ENCODE peak calls at places on chromosome 7, in seven cellular contexts. Z is psoas muscle, I is thoracic aorta, Q is HCT116, F is IMR-90, G is cardiac muscle cell, M is tibial artery. E is an unnamed sample. For H3K36me3, the result is how much of the 10 kb centered on the place peaks cover.

GRCh38 chr7:158664406-158664805 is 40.2 kb downstream of the NCAPG2 start:
- DNase-seq in Q (no peak), F (no peak), M (no peak), G (no peak), I (no peak), Z (no peak), E (no peak)

GRCh38 chr7:155280446-155281410 is 16.9 kb upstream of the INSIG1 start:
- DNase-seq in G (no peak), F (no peak), M (no peak), Q (no peak), Z (no peak), I (no peak), E (no peak)

GRCh38 chr7:141246426-141246825 is 172.6 kb downstream of the TMEM178B start:
- DNase-seq in M (no peak), I (no peak), G (no peak), Z (no peak), Q (no peak), F (no peak), E (no peak)

GRCh38 chr7:426510-426909 is 93.1 kb downstream of the PDGFA start:
- DNase-seq in G (no peak), F (no peak), M (no peak), Z (no peak), I (no peak), Q (no peak), E (no peak)

GRCh38 chr7:23474829-23475578 is 4.7 kb upstream of the IGF2BP3 start:
- DNase-seq in F (no peak), M (no peak), Z (no peak), Q (no peak), I (no peak), G (no peak), E (no peak)

GRCh38 chr7:111274882-111275281 is 184.0 kb downstream of the LRRN3 start:
- DNase-seq in M (no peak), Z (no peak), F (peak), G (peak), I (no peak), Q (no peak), E (no peak)

GRCh38 chr7:66871076-66871475 is 49.9 kb upstream of the TMEM248 start:
- DNase-seq in Z (no peak), Q (no peak), I (no peak), F (no peak), G (no peak), M (no peak), E (no peak)

GRCh38 chr7:154578351-154578750 is 424.6 kb downstream of the PAXIP1 start:
- DNase-seq in M (no peak), Z (no peak), G (no peak), F (no peak), Q (no peak), I (no peak), E (no peak)

GRCh38 chr7:107390921-107391320 is 78.9 kb upstream of the GPR22 start:
- DNase-seq in G (no peak), Q (no peak), F (no peak), M (no peak), Z (no peak), I (no peak), E (no peak)

GRCh38 chr7:99399597-99399996 is 8.8 kb downstream of the PDAP1 start:
- DNase-seq in I (no peak), Z (no peak), M (no peak), Q (no peak), G (no peak), F (no peak), E (no peak)

GRCh38 chr7:25940086-25940906 is 211.7 kb upstream of the NFE2L3 start:
- DNase-seq in I (no peak), M (no peak), G (no peak), Q (no peak), F (no peak), Z (no peak), E (no peak)

GRCh38 chr7:522071-522937 is 2.7 kb upstream of the PDGFA start:
- DNase-seq in F (peak), Q (no peak), I (no peak), Z (no peak), G (peak), M (peak), E (peak)

GRCh38 chr7:148060724-148061123 is 529.8 kb upstream of the C7orf33 start:
- DNase-seq in F (no peak), Z (no peak), I (no peak), M (no peak), G (no peak), Q (no peak), E (no peak)

GRCh38 chr7:151351967-151352366 is 10.4 kb downstream of the NUB1 start:
- DNase-seq in I (no peak), F (no peak), G (no peak), Q (no peak), Z (no peak), M (no peak), E (no peak)

GRCh38 chr7:88928266-88928665 is 132.7 kb upstream of the TEX47 start:
- DNase-seq in I (no peak), G (peak), M (no peak), Q (no peak), Z (no peak), F (no peak), E (no peak)

GRCh38 chr7:7630626-7631329 is 9.8 kb upstream of the UMAD1 start:
- DNase-seq in Q (no peak), I (no peak), M (no peak), Z (no peak), G (no peak), F (no peak), E (no peak)

GRCh38 chr7:107318523-107319160 is 149.8 kb downstream of the HBP1 start:
- DNase-seq in F (peak), I (no peak), Q (no peak), G (no peak), Z (no peak), M (no peak), E (no peak)

GRCh38 chr7:24401628-24402593 is 117.9 kb downstream of the NPY start:
- DNase-seq in Z (no peak), M (no peak), F (peak), I (no peak), G (peak), Q (peak), E (no peak)

GRCh38 chr7:30893357-30893756 is 18.3 kb upstream of the AQP1 start:
- DNase-seq in I (no peak), G (no peak), M (peak), F (peak), Q (no peak), Z (no peak), E (no peak)

GRCh38 chr7:109806548-109806947 is 1236.9 kb downstream of the DNAJB9 start:
- DNase-seq in M (no peak), Q (no peak), I (no peak), F (no peak), G (no peak), Z (no peak), E (no peak)

DNA sequence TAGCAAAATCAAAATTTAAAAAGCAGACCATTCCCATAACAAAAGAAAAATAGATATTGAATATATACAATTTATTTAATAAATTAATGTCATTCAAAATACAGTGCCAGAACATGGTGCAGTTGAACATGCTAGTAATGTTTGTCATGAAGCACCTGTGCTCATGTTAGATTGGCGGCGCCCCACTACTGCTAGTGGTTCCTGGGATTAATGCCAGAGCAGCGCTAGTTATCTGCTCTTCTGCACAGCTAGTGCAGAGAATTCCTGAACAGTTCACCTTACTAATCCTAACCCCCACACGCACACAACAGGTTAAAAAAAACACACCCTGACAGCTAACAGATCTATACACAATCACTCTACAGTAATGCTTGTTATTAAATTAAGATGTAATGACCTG is 23.4 kb downstream of the KBTBD2 start:
- DNase-seq in G (no peak), M (no peak), I (no peak), F (no peak), Q (no peak), Z (no peak), E (no peak)
- H3K4me3 ChIP-seq in G (no peak), M (no peak), I (no peak), F (no peak), Q (no peak), Z (no peak), E (no peak)

GRCh38 chr7:135844903-135845302 is 96.3 kb upstream of the FAM180A start:
- DNase-seq in Z (no peak), F (no peak), I (no peak), Q (no peak), M (no peak), G (no peak), E (no peak)
- H3K36me3 ChIP-seq in Z (under half), F (under half), I (under half), Q (under half), M (under half), G (under half), E (under half)

GRCh38 chr7:44845476-44845875 is 2.4 kb downstream of the H2AZ2 start:
- DNase-seq in I (no peak), F (no peak), M (no peak), G (no peak), Z (no peak), Q (no peak), E (no peak)
- H3K4me3 ChIP-seq in I (peak), F (no peak), M (no peak), G (no peak), Z (peak), Q (no peak), E (no peak)

GRCh38 chr7:44076101-44076895 is 6.0 kb downstream of the POLM start:
- DNase-seq in G (no peak), Z (no peak), F (no peak), M (no peak), Q (no peak), I (no peak), E (no peak)
- H3K36me3 ChIP-seq in G (under half), Z (half or more), F (half or more), M (half or more), Q (under half), I (under half), E (half or more)

GRCh38 chr7:100407285-100408180 is 21.0 kb downstream of the ZCWPW1 start:
- DNase-seq in F (peak), Z (no peak), G (peak), I (no peak), Q (peak), M (peak), E (no peak)

GRCh38 chr7:100413286-100413685 is 15.2 kb downstream of the ZCWPW1 start:
- DNase-seq in F (no peak), Q (no peak), Z (no peak), G (no peak), M (no peak), I (no peak), E (no peak)

GRCh38 chr7:100413889-100414288 is 14.6 kb downstream of the ZCWPW1 start:
- DNase-seq in I (no peak), Z (no peak), M (no peak), F (no peak), Q (no peak), G (no peak), E (no peak)

GRCh38 chr7:100406767-100407166 is 21.7 kb downstream of the ZCWPW1 start:
- DNase-seq in F (peak), M (no peak), I (no peak), Q (no peak), Z (no peak), G (no peak), E (no peak)

DNA sequence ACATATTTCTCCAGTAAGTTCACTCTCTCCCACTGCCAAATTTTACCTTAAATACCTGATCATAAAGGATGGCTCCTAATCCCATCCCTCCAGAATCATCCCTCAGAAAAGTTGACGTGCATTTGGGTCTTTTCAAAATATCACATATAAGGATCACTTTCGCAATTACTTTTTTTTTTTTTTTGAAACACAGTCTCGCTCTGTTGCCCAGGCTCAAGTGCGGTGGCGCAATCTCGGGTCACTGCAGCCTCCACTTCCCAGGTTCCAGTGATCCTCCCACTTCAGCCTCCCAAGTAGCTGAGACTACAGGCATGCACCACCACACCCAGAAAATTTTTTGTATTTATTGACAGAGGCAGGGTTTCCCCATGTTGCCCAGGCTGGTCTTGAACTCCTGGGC is 17.4 kb downstream of the ZCWPW1 start:
- DNase-seq in I (no peak), F (no peak), Q (no peak), M (no peak), G (no peak), Z (no peak), E (no peak)
- H3K4me3 ChIP-seq in I (no peak), F (no peak), Q (no peak), M (no peak), G (no peak), Z (no peak), E (no peak)

DNA sequence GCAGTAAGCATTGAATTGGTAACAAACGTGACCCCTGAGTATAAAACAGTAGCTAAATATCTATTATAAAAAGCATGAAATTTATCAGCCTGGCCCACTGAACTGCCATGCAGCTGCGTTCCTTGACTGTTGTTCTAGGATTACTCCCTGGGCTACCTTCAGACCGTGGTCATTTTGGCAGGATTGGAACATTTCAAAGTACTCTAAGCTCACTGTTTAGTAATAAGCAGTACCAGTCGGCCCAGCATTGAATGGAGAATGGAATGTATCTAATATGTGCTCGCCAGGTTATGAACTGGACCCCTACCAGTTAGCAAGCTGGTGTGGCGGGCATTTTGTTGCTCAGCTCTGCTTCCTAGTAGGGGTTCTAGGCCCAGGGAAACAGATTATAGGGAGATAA is 112.2 kb downstream of the SEMA3C start:
- DNase-seq in Z (no peak), G (no peak), I (no peak), M (no peak), F (no peak), Q (no peak), E (no peak)
- H3K36me3 ChIP-seq in Z (under half), G (under half), I (under half), M (under half), F (under half), Q (under half), E (under half)

GRCh38 chr7:142798451-142799438 is 28.0 kb downstream of the PRSS2 start:
- DNase-seq in Q (no peak), M (no peak), F (no peak), G (no peak), Z (no peak), I (no peak), E (peak)
- H3K4me3 ChIP-seq in Q (no peak), M (no peak), F (no peak), G (no peak), Z (no peak), I (no peak), E (no peak)

GRCh38 chr7:128676665-128677064 is 4.6 kb downstream of the GARIN1A start:
- DNase-seq in Z (no peak), M (no peak), Q (no peak), I (no peak), G (no peak), F (no peak), E (no peak)

GRCh38 chr7:128672927-128673517 is 930 bp downstream of the GARIN1A start:
- DNase-seq in I (no peak), G (peak), F (peak), Z (no peak), Q (peak), M (no peak), E (no peak)

GRCh38 chr7:128673571-128673970 is 1.5 kb downstream of the GARIN1A start:
- DNase-seq in Q (no peak), Z (no peak), I (no peak), F (no peak), M (no peak), G (no peak), E (no peak)

DNA sequence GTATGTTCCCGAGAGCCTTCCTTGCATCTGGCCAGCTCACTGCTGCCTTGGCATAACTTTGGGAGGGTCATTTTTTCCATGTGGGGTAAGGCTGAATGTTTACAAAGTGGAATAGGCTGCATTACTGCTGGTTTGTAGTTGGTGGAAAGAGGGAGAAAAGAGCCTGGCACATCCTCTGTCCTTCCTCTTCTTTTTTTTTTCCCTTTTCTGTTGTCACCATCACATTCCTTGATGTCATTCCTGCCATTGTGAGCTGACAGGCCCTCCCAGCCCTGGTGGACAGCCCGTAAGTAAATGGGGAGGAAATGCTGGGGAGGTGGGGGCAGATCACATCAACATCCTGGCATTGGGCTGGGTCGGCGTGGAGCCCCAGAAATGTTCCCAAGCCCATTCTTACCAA is at the start of gene GARIN1A:
- DNase-seq in M (no peak), Z (no peak), Q (no peak), I (no peak), F (no peak), G (no peak), E (no peak)
- H3K36me3 ChIP-seq in M (under half), Z (under half), Q (under half), I (under half), F (under half), G (under half), E (under half)

E was measured in right atrium auricular region.